ENCODE peak calls at places on chromosomes 4 and X, in four cellular contexts. One of them, this sample, is unnamed.
A peak's percentile ranks its signal among the peaks of the same experiment; 100 is the strongest.

GRCh38 chrX:49199906-49200771 is at the start of gene SYP:
- DNase-seq in iPS DF 19.7: no peak
- DNase-seq in fibroblast of lung: peak; percentile 81
- DNase-seq in RPMI7951: peak; percentile 87
- DNase-seq in this sample: no peak

GRCh38 chr4:114025176-114025777 is 45.8 kb upstream of the ARSJ start:
- DNase-seq in iPS DF 19.7: no peak
- DNase-seq in fibroblast of lung: no peak
- DNase-seq in RPMI7951: no peak
- DNase-seq in this sample: no peak

GRCh38 chr4:168815373-168816345 is 194.4 kb downstream of the CBR4 start:
- DNase-seq in iPS DF 19.7: no peak
- DNase-seq in fibroblast of lung: peak; percentile 95
- DNase-seq in RPMI7951: peak; percentile 32
- DNase-seq in this sample: no peak

GRCh38 chr4:2484993-2485392 is 16.1 kb downstream of the RNF4 start:
- DNase-seq in iPS DF 19.7: no peak
- DNase-seq in fibroblast of lung: no peak
- DNase-seq in RPMI7951: no peak
- DNase-seq in this sample: no peak

GRCh38 chrX:97310373-97310772 is 426.7 kb downstream of the RPA4 start:
- DNase-seq in iPS DF 19.7: peak; percentile 60
- DNase-seq in fibroblast of lung: no peak
- DNase-seq in RPMI7951: peak; percentile 47
- DNase-seq in this sample: peak; percentile 33

GRCh38 chr4:119016636-119017035 is 119.0 kb upstream of the MYOZ2 start:
- DNase-seq in iPS DF 19.7: no peak
- DNase-seq in fibroblast of lung: peak; percentile 85
- DNase-seq in RPMI7951: no peak
- DNase-seq in this sample: no peak

GRCh38 chr4:132642196-132642817 is 506.8 kb upstream of the PCDH10 start:
- DNase-seq in iPS DF 19.7: peak; percentile 70
- DNase-seq in fibroblast of lung: peak; percentile 60
- DNase-seq in RPMI7951: no peak
- DNase-seq in this sample: peak; percentile 61

GRCh38 chr4:42655248-42655647 is 1.7 kb downstream of the ATP8A1 start:
- DNase-seq in iPS DF 19.7: no peak
- DNase-seq in fibroblast of lung: no peak
- DNase-seq in RPMI7951: no peak
- DNase-seq in this sample: no peak

GRCh38 chrX:143632625-143633387 is 3.1 kb downstream of the SLITRK4 start:
- DNase-seq in iPS DF 19.7: no peak
- DNase-seq in fibroblast of lung: peak; percentile 37
- DNase-seq in RPMI7951: no peak
- DNase-seq in this sample: no peak

GRCh38 chr4:137278431-137278830 is 253.9 kb downstream of the PCDH18 start:
- DNase-seq in iPS DF 19.7: no peak
- DNase-seq in fibroblast of lung: no peak
- DNase-seq in RPMI7951: no peak
- DNase-seq in this sample: no peak

GRCh38 chrX:72366178-72366577 is 60.5 kb upstream of the CITED1 start:
- DNase-seq in iPS DF 19.7: no peak
- DNase-seq in fibroblast of lung: no peak
- DNase-seq in RPMI7951: no peak
- DNase-seq in this sample: no peak

GRCh38 chr4:57073559-57073958 is 36.6 kb downstream of the IGFBP7 start:
- DNase-seq in iPS DF 19.7: no peak
- DNase-seq in fibroblast of lung: no peak
- DNase-seq in RPMI7951: peak; percentile 87
- DNase-seq in this sample: no peak

GRCh38 chr4:70703695-70704332 is 15.5 kb downstream of the UTP3 start:
- DNase-seq in iPS DF 19.7: no peak
- DNase-seq in fibroblast of lung: peak; percentile 72
- DNase-seq in RPMI7951: peak; percentile 9
- DNase-seq in this sample: no peak

GRCh38 chr4:88005086-88005485 is 2.3 kb upstream of the PKD2 start:
- DNase-seq in iPS DF 19.7: no peak
- DNase-seq in fibroblast of lung: no peak
- DNase-seq in RPMI7951: no peak
- DNase-seq in this sample: no peak